ENCODE peak calls at places on chromosomes 16 and 17, in eight cellular contexts. C is ascending aorta, S is fibroblast of lung, N is tibial artery, G is A549, H is psoas muscle, Q is Peyer's patch, J is astrocyte. I is an unnamed sample.

GRCh38 chr16:64196444-64196843 is 925.4 kb downstream of the CDH11 start:
- DNase-seq in J (peak), S (peak), N (no peak), H (no peak), C (no peak), G (no peak), Q (no peak), I (no peak)

GRCh38 chr17:34706029-34706428 is 126.6 kb downstream of the TMEM132E start:
- DNase-seq in C (no peak), G (no peak), H (no peak), J (peak), S (peak), N (no peak), Q (no peak), I (no peak)

GRCh38 chr16:56620311-56620897 is 5.2 kb upstream of the MT1E start:
- DNase-seq in N (no peak), J (no peak), S (no peak), Q (no peak), G (no peak), C (no peak), H (no peak), I (no peak)

GRCh38 chr16:23174622-23175021 is 7.9 kb upstream of the SCNN1G start:
- DNase-seq in J (no peak), H (no peak), S (peak), G (no peak), Q (no peak), N (no peak), C (no peak), I (no peak)

GRCh38 chr16:80167657-80168056 is 373.1 kb upstream of the DYNLRB2 start:
- DNase-seq in C (no peak), N (no peak), G (no peak), H (no peak), S (no peak), J (no peak), Q (no peak), I (no peak)

GRCh38 chr16:49067776-49068175 is 213.9 kb downstream of the CBLN1 start:
- DNase-seq in H (no peak), J (no peak), G (no peak), S (no peak), Q (no peak), N (no peak), C (no peak), I (no peak)

GRCh38 chr16:84156342-84156784 is 11.3 kb downstream of the DNAAF1 start:
- DNase-seq in C (no peak), G (no peak), H (no peak), J (peak), Q (no peak), S (peak), N (no peak), I (no peak)

GRCh38 chr17:64115871-64116534 is 13.9 kb downstream of the ERN1 start:
- DNase-seq in J (peak), S (peak), Q (no peak), G (peak), C (no peak), H (no peak), N (no peak), I (peak)

GRCh38 chr16:57479422-57480126 is 6.7 kb downstream of the DOK4 start:
- DNase-seq in G (peak), N (peak), H (peak), S (peak), J (peak), Q (peak), C (no peak), I (no peak)

GRCh38 chr17:1644493-1645206 is 882 bp downstream of the SCARF1 start:
- DNase-seq in Q (peak), G (no peak), C (no peak), H (no peak), J (no peak), N (no peak), S (no peak), I (no peak)

GRCh38 chr16:90012978-90013745 is 6.1 kb downstream of the DBNDD1 start:
- DNase-seq in C (no peak), Q (no peak), G (no peak), S (no peak), N (no peak), J (no peak), H (no peak), I (no peak)

GRCh38 chr17:75232786-75233185 is 27.3 kb downstream of the NUP85 start:
- DNase-seq in N (no peak), C (no peak), Q (no peak), J (no peak), S (no peak), H (peak), G (no peak), I (no peak)

GRCh38 chr17:75231741-75232464 is 26.4 kb downstream of the NUP85 start:
- DNase-seq in C (no peak), H (peak), J (no peak), Q (no peak), N (no peak), S (no peak), G (no peak), I (no peak)

GRCh38 chr17:75228305-75228704 is 22.8 kb downstream of the NUP85 start:
- DNase-seq in Q (no peak), J (no peak), S (no peak), G (no peak), H (peak), N (no peak), C (no peak), I (no peak)

GRCh38 chr17:75228847-75229246 is 23.4 kb downstream of the NUP85 start:
- DNase-seq in C (no peak), Q (no peak), J (no peak), G (no peak), H (peak), S (no peak), N (no peak), I (no peak)

DNA sequence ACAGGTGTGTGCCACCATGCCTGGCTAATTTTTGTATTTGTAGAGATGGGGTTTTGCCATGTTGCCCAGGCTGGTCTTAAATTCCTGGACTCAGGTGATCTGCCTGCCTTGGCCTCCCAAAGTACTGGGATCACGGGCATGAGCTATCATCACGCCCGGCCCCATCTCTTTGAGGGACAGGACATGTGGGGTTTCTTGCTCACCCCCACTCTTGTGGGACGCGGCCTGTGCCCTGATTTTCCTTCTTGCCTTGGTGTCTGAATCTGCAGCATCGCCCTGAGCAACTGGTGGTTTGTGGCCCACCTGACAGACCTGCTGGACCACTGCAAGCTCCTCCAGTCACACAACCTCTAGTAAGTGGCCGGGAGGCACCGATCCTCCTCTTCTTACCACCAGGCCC is 25.6 kb downstream of the NUP85 start:
- DNase-seq in S (no peak), N (no peak), J (no peak), G (no peak), H (peak), C (no peak), Q (no peak), I (no peak)
- H3K27ac ChIP-seq in S (no peak), N (no peak), J (no peak), G (no peak), H (no peak), C (no peak), Q (no peak), I (no peak)

DNA sequence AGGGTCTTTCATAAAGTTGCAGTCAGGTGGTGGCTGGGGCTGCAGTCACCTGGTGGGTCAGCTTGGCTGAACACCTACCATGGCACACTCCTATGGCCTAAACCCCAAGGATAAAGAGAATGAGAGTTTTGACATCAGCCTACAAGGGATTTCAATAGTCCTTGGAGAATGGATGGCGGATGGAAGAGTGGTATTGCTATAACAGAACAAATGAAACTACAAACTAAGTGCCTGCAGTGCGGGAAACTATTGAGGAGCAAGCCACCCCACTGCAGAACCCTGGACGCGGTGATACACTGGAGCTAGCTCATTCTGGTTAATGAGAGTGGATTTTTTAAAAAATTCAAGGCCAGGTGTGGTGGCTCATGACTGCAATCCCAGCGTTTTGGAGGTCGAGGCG is 3.0 kb upstream of the PRPSAP2 start:
- DNase-seq in J (no peak), S (no peak), Q (no peak), G (no peak), N (no peak), C (no peak), H (no peak), I (no peak)
- TF ChIP-seq CTCF in J (no peak), S (no peak), Q (no peak), G (no peak), N (no peak), C (no peak), H (no peak), I (no peak)

DNA sequence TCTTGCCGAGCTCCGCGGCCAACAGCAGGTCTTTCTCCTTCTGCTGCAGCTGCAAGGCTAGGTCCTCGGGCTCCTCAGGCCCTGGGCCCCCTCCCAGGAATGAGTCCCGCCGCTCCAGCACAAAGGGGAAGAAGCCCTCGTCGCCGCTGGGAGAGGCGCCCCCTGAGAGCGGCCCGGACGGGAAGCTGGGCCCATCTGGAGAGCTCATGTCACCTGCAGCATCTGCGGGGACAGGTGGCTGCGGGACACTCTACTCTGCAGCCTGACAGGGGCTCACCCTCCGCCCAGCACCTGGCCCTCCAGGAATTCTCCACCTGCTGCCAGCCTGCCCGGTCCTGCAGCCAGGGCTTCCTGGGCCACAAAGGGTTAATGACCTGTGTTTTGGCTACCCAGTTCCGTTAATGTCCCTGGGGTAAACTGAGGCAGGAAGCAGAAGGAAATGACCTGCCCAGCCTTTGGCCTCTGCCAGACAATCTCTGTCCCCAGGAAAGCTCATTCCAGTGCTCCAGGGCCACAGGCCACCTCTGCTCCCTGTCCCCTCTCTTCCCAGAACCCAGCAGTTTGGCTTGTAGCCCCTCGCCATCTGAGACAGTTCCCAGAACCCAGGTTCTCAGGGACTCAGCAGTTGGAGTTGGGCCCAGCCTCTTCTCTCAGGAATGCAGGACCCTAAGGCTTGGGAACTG is 1.3 kb downstream of the BICDL2 start:
- DNase-seq in S (no peak), J (no peak), H (no peak), C (no peak), Q (no peak), N (no peak), G (no peak), I (no peak)
- H3K4me3 ChIP-seq in S (no peak), J (no peak), H (no peak), C (no peak), Q (no peak), N (no peak), G (no peak), I (no peak)

DNA sequence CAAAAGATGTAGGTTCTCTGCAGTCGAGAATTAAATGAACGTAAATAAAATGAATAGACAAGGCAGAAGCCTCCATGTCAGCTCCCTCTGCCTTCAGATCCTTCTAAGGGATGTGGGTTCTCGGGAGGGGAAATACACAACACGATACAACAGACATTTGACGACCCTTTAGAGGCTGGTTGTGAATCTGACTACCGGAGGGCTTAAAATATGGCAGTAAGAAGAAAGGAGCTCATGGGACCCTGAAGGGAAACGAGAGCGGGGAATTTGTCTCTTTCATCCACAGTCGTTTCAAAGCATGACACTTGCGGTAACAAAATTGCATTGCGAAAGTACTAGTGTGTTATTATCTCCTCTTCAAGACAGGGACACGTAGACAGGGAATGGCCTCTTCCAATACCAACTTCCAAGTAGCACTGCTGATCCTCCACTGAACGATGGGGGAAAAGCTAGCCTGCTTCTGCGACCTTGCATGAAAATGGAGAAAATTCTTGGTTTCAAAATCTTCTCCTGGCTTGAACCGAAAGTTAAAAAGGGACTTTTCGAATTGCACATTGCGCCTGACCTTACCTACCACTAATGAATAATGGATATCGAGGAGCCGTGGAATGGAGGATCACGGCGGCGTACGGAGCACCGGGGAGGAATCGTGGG is 1.2 kb upstream of the TNRC6C start:
- DNase-seq in N (no peak), S (peak), H (no peak), C (no peak), Q (no peak), J (peak), G (peak), I (no peak)
- H3K27ac ChIP-seq in N (peak), S (no peak), H (peak), C (peak), Q (peak), J (no peak), G (peak), I (peak)

DNA sequence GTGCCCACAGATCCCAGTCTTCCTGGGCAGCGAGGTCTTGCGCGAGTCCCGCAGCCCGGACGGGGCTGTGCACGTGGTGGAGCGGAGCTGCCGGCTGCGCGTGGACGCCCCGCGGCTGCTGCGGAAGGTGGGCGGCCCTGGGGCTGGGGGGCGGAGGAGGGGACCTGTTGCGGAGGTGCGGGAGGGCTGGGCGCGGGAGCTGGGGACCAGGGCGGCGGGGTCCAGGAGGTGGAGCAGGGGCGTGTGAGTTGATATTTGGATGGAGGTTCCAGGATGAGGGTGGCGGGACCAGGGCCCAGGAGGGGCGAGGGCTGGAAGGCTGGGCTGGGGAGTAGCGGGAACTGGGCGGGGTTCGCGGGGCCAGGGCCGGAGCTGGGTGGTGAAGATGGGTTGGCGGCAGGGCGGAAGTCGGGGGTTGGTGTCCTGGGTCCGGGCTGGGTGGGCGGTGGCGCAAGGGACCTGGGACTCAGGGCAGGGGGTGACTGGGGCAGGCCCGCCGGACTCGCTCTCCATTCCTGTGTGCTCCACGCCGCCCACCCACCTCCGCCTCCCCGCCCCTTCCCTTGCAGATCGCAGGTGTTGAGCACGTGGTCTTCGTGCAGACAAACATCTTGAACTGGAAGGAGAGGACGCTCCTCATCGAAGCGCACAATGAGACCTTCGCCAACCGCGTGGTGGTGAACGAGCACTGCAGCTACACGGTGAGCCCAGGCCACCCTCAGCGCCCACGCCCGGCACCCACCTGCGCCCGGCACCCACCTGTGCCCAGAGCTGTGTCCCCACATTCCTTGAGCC is 29.6 kb downstream of the SEC14L5 start:
- DNase-seq in S (no peak), N (no peak), G (peak), J (no peak), H (no peak), C (no peak), Q (no peak), I (no peak)
- TF ChIP-seq CTCF in S (no peak), N (no peak), G (no peak), J (no peak), H (no peak), C (no peak), Q (no peak), I (no peak)

I was measured in right lobe of liver.